ENCODE peak calls at places on chromosomes 16 and 17, in six cellular contexts. H is EL, E is T-helper 2 cell, K is mesendoderm, Z is glomerular endothelial cell, V is prostate gland. P is an unnamed sample.

GRCh38 chr17:4980644-4981216 is 6.7 kb downstream of the CAMTA2 start:
- DNase-seq in H (peak), E (peak), K (peak), Z (no peak), V (peak), P (peak)

GRCh38 chr17:67779098-67779672 is 46.1 kb upstream of the BPTF start:
- DNase-seq in H (peak), E (peak), K (peak), Z (no peak), V (peak), P (peak)

GRCh38 chr16:89586853-89587252 is 11.3 kb downstream of the CPNE7 start:
- DNase-seq in H (no peak), E (no peak), K (no peak), Z (no peak), V (no peak), P (no peak)

GRCh38 chr17:66357037-66357436 is 54.6 kb downstream of the PRKCA start:
- DNase-seq in H (peak), E (peak), K (no peak), Z (no peak), V (no peak), P (no peak)

GRCh38 chr17:57985675-57985974 is 2.4 kb downstream of the VEZF1 start:
- DNase-seq in H (peak), E (no peak), K (no peak), Z (no peak), V (no peak), P (no peak)

GRCh38 chr17:81487487-81488275 is 24.9 kb downstream of the ACTG1 start:
- DNase-seq in H (peak), E (peak), K (peak), Z (no peak), V (peak), P (peak)

GRCh38 chr16:87391950-87392822 is at the start of gene MAP1LC3B:
- DNase-seq in H (peak), E (peak), K (peak), Z (no peak), V (peak), P (peak)

GRCh38 chr17:82371333-82372062 is at the start of gene UTS2R:
- DNase-seq in H (no peak), E (no peak), K (no peak), Z (no peak), V (no peak), P (no peak)

GRCh38 chr16:79484237-79484636 is 116.3 kb downstream of the MAF start:
- DNase-seq in H (no peak), E (no peak), K (no peak), Z (no peak), V (no peak), P (no peak)

P was measured in HuH-7.